ENCODE peak calls at places on chromosomes 11 and 22, in seven cellular contexts. One of them, this sample, is unnamed.

GRCh38 chr22:28373841-28374240 is 305.8 kb downstream of the TTC28 start:
- DNase-seq in GM20000: no peak
- DNase-seq in ovary: no peak
- DNase-seq in B cell: no peak
- DNase-seq in lower leg skin: no peak
- DNase-seq in fibroblast of lung: peak
- DNase-seq in HFFc6: peak
- DNase-seq in this sample: no peak

GRCh38 chr22:29359469-29359868 is 28.9 kb downstream of the AP1B1 start:
- DNase-seq in GM20000: no peak
- DNase-seq in ovary: peak
- DNase-seq in B cell: no peak
- DNase-seq in lower leg skin: no peak
- DNase-seq in fibroblast of lung: peak
- DNase-seq in HFFc6: peak
- DNase-seq in this sample: no peak

GRCh38 chr22:30565341-30565740 is 9.1 kb downstream of the GAL3ST1 start:
- DNase-seq in GM20000: no peak
- DNase-seq in ovary: no peak
- DNase-seq in B cell: no peak
- DNase-seq in lower leg skin: no peak
- DNase-seq in fibroblast of lung: no peak
- DNase-seq in HFFc6: peak
- DNase-seq in this sample: no peak

GRCh38 chr22:35777335-35777975 is 59.8 kb downstream of the APOL5 start:
- DNase-seq in GM20000: no peak
- DNase-seq in ovary: no peak
- DNase-seq in B cell: no peak
- DNase-seq in lower leg skin: no peak
- DNase-seq in fibroblast of lung: peak
- DNase-seq in HFFc6: peak
- DNase-seq in this sample: no peak

GRCh38 chr22:17965538-17966402 is 58.6 kb downstream of the MICAL3 start:
- DNase-seq in GM20000: no peak
- DNase-seq in ovary: no peak
- DNase-seq in B cell: no peak
- DNase-seq in lower leg skin: no peak
- DNase-seq in fibroblast of lung: no peak
- DNase-seq in HFFc6: no peak
- DNase-seq in this sample: no peak

GRCh38 chr22:42805016-42805997 is 51.8 kb downstream of the ARFGAP3 start:
- DNase-seq in GM20000: no peak
- DNase-seq in ovary: no peak
- DNase-seq in B cell: no peak
- DNase-seq in lower leg skin: peak
- DNase-seq in fibroblast of lung: no peak
- DNase-seq in HFFc6: no peak
- DNase-seq in this sample: peak

GRCh38 chr22:18075101-18075730 is 2.6 kb upstream of the PEX26 start:
- DNase-seq in GM20000: no peak
- DNase-seq in ovary: no peak
- DNase-seq in B cell: no peak
- DNase-seq in lower leg skin: peak
- DNase-seq in fibroblast of lung: no peak
- DNase-seq in HFFc6: no peak
- DNase-seq in this sample: no peak

GRCh38 chr11:130916910-130917309 is 631 bp upstream of the SNX19 start:
- DNase-seq in GM20000: no peak
- DNase-seq in ovary: no peak
- DNase-seq in B cell: no peak
- DNase-seq in lower leg skin: no peak
- DNase-seq in fibroblast of lung: no peak
- DNase-seq in HFFc6: no peak
- DNase-seq in this sample: no peak

GRCh38 chr22:41474878-41475451 is 6.0 kb downstream of the ACO2 start:
- DNase-seq in GM20000: no peak
- DNase-seq in ovary: no peak
- DNase-seq in B cell: no peak
- DNase-seq in lower leg skin: no peak
- DNase-seq in fibroblast of lung: no peak
- DNase-seq in HFFc6: no peak
- DNase-seq in this sample: no peak

GRCh38 chr22:41471606-41472005 is 2.7 kb downstream of the ACO2 start:
- DNase-seq in GM20000: no peak
- DNase-seq in ovary: no peak
- DNase-seq in B cell: no peak
- DNase-seq in lower leg skin: no peak
- DNase-seq in fibroblast of lung: no peak
- DNase-seq in HFFc6: no peak
- DNase-seq in this sample: no peak

GRCh38 chr22:41468381-41469217 is at the start of the genes ACO2 and PHF5A:
- DNase-seq in GM20000: peak
- DNase-seq in ovary: peak
- DNase-seq in B cell: peak
- DNase-seq in lower leg skin: peak
- DNase-seq in fibroblast of lung: peak
- DNase-seq in HFFc6: peak
- DNase-seq in this sample: peak

GRCh38 chr22:41469218-41469851 is 418 bp downstream of the ACO2 start:
- DNase-seq in GM20000: no peak
- DNase-seq in ovary: no peak
- DNase-seq in B cell: peak
- DNase-seq in lower leg skin: no peak
- DNase-seq in fibroblast of lung: no peak
- DNase-seq in HFFc6: no peak
- DNase-seq in this sample: no peak
- TF ChIP-seq CTCF in GM20000: no peak
- TF ChIP-seq CTCF in ovary: no peak
- TF ChIP-seq CTCF in B cell: no peak
- TF ChIP-seq CTCF in lower leg skin: no peak
- TF ChIP-seq CTCF in fibroblast of lung: no peak
- TF ChIP-seq CTCF in HFFc6: peak
- TF ChIP-seq CTCF in this sample: no peak

GRCh38 chr11:94758671-94759070 is 9.5 kb upstream of the AMOTL1 start:
- DNase-seq in GM20000: no peak
- DNase-seq in ovary: no peak
- DNase-seq in B cell: no peak
- DNase-seq in lower leg skin: no peak
- DNase-seq in fibroblast of lung: no peak
- DNase-seq in HFFc6: no peak
- DNase-seq in this sample: no peak

GRCh38 chr11:94762995-94763394 is 5.2 kb upstream of the AMOTL1 start:
- DNase-seq in GM20000: no peak
- DNase-seq in ovary: no peak
- DNase-seq in B cell: no peak
- DNase-seq in lower leg skin: no peak
- DNase-seq in fibroblast of lung: no peak
- DNase-seq in HFFc6: no peak
- DNase-seq in this sample: no peak

GRCh38 chr11:94759522-94759921 is 8.6 kb upstream of the AMOTL1 start:
- DNase-seq in GM20000: no peak
- DNase-seq in ovary: no peak
- DNase-seq in B cell: no peak
- DNase-seq in lower leg skin: no peak
- DNase-seq in fibroblast of lung: no peak
- DNase-seq in HFFc6: no peak
- DNase-seq in this sample: no peak

GRCh38 chr11:94760296-94760695 is 7.9 kb upstream of the AMOTL1 start:
- DNase-seq in GM20000: no peak
- DNase-seq in ovary: no peak
- DNase-seq in B cell: no peak
- DNase-seq in lower leg skin: no peak
- DNase-seq in fibroblast of lung: no peak
- DNase-seq in HFFc6: no peak
- DNase-seq in this sample: no peak

DNA sequence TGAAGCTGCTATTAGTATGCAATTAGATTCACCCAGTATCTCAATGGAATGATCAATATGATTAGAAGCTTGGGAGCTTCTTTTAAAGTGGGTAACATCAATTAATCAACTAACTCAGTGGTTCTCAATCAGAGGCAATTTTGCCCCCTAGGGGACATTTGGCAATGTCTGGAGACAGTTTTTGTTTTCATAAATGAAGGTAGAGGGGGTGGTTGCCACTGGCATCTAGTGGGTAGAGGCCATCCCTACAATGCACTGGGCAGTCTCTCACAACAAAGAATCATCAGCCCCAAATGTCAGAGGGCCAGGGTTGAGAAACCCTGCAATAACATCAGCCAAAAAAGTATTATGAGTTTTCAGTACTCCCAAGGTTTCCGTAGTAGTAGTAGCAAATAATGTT is 5.9 kb upstream of the AMOTL1 start:
- DNase-seq in GM20000: no peak
- DNase-seq in ovary: no peak
- DNase-seq in B cell: no peak
- DNase-seq in lower leg skin: no peak
- DNase-seq in fibroblast of lung: no peak
- DNase-seq in HFFc6: peak
- DNase-seq in this sample: no peak
- TF ChIP-seq CTCF in GM20000: peak
- TF ChIP-seq CTCF in ovary: no peak
- TF ChIP-seq CTCF in B cell: no peak
- TF ChIP-seq CTCF in lower leg skin: no peak
- TF ChIP-seq CTCF in fibroblast of lung: peak
- TF ChIP-seq CTCF in HFFc6: peak
- TF ChIP-seq CTCF in this sample: no peak

DNA sequence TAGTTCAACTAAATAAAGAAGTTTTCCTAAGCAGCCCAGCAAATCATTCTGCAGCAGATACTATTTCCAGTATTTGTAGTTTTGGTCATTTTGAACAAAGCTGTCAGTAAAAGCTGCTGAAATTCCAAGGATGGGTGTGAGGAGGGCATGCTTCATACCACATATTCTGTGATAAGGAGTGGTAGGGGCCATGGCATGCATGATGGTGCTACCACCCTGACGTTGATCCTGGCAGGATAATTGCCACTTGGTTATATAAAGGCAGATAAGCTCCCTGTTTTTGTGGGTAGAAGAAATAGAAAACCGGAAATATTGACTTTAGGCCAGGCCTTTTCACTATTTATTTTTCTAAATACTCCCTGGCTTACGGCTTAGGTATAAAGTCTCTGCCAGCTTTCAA is 33.1 kb upstream of the L3MBTL2 start:
- DNase-seq in GM20000: no peak
- DNase-seq in ovary: no peak
- DNase-seq in B cell: no peak
- DNase-seq in lower leg skin: no peak
- DNase-seq in fibroblast of lung: no peak
- DNase-seq in HFFc6: no peak
- DNase-seq in this sample: no peak
- TF ChIP-seq CTCF in GM20000: no peak
- TF ChIP-seq CTCF in ovary: no peak
- TF ChIP-seq CTCF in B cell: no peak
- TF ChIP-seq CTCF in lower leg skin: no peak
- TF ChIP-seq CTCF in fibroblast of lung: no peak
- TF ChIP-seq CTCF in HFFc6: no peak
- TF ChIP-seq CTCF in this sample: no peak

DNA sequence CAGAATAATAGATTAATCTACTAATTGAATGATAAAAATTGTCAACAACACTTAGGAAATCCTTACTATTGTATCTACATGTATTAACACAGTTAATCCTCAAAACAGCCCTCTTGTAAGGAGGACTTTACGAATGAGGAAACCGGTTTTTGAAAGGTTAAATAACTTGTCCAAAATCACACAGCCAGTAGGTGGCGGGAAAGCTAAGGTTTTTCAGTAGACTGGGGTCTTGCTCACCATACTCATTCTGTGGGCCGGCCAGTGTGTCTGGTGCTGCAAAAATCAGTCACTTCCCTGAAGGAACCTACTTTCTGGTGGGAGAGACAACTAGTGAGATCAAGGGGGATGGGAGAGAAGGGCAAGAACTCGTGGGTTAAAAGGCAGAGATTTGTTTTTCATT is 3.8 kb downstream of the DCPS start:
- DNase-seq in GM20000: no peak
- DNase-seq in ovary: no peak
- DNase-seq in B cell: no peak
- DNase-seq in lower leg skin: no peak
- DNase-seq in fibroblast of lung: peak
- DNase-seq in HFFc6: peak
- DNase-seq in this sample: no peak
- TF ChIP-seq CTCF in GM20000: no peak
- TF ChIP-seq CTCF in ovary: no peak
- TF ChIP-seq CTCF in B cell: peak
- TF ChIP-seq CTCF in lower leg skin: no peak
- TF ChIP-seq CTCF in fibroblast of lung: peak
- TF ChIP-seq CTCF in HFFc6: peak
- TF ChIP-seq CTCF in this sample: no peak